ENCODE peak calls at places on chromosomes 13 and 19, in nine cellular contexts. Q, E, N, O, U, M, G, C and K are unnamed samples.
A peak's percentile ranks its signal among the peaks of the same experiment; 100 is the strongest.

GRCh38 chr19:51339313-51339686 is 2.6 kb downstream of the VSIG10L start:
- DNase-seq in O (peak; percentile 32), N (no peak), C (no peak), G (no peak), U (no peak), Q (no peak), E (peak; percentile 54), M (no peak), K (no peak)

GRCh38 chr13:29733069-29733700 is 117.2 kb downstream of the UBL3 start:
- DNase-seq in O (peak; percentile 55), C (no peak), Q (no peak), N (no peak), E (no peak), U (no peak), G (no peak), M (peak; percentile 44), K (peak; percentile 43)

GRCh38 chr19:6551607-6552450 is 21.0 kb downstream of the TNFSF9 start:
- DNase-seq in U (peak; percentile 71), N (no peak), M (peak; percentile 35), G (no peak), E (no peak), Q (no peak), O (no peak), C (peak; percentile 50), K (no peak)

GRCh38 chr19:38304866-38305429 is 897 bp downstream of the C19orf33 start:
- DNase-seq in C (no peak), Q (no peak), N (no peak), M (no peak), E (no peak), O (no peak), G (peak; percentile 99), U (peak; percentile 95), K (no peak)

GRCh38 chr13:21671793-21672680 is 1.2 kb downstream of the FGF9 start:
- DNase-seq in U (no peak), O (no peak), C (no peak), M (no peak), N (no peak), Q (no peak), E (no peak), G (no peak), K (no peak)

GRCh38 chr13:113887700-113888201 is 23.9 kb upstream of the GAS6 start:
- DNase-seq in C (no peak), O (no peak), E (no peak), U (no peak), Q (no peak), M (peak; percentile 40), N (peak; percentile 9), G (no peak), K (no peak)

GRCh38 chr19:4967738-4968461 is 1.0 kb upstream of the KDM4B start:
- DNase-seq in E (no peak), N (peak; percentile 74), Q (no peak), M (peak; percentile 66), O (no peak), C (no peak), U (no peak), G (peak; percentile 74), K (peak; percentile 63)

GRCh38 chr19:18991468-18991867 is 41.8 kb downstream of the SUGP2 start:
- DNase-seq in U (no peak), O (no peak), C (no peak), G (no peak), Q (no peak), M (no peak), E (no peak), N (no peak), K (no peak)